ENCODE peak calls at places on chromosomes 5 and 9, in five cellular contexts. One of them, this sample, is unnamed.

GRCh38 chr9:93364734-93365426 is 86.6 kb upstream of the FAM120A start:
- DNase-seq in GM23248: no peak
- DNase-seq in fibroblast of lung: no peak
- DNase-seq in mammary epithelial cell: no peak
- DNase-seq in left ventricle myocardium inferior: no peak
- DNase-seq in this sample: no peak

GRCh38 chr5:110055301-110055700 is 365.6 kb downstream of the MAN2A1 start:
- DNase-seq in GM23248: peak
- DNase-seq in fibroblast of lung: peak
- DNase-seq in mammary epithelial cell: peak
- DNase-seq in left ventricle myocardium inferior: no peak
- DNase-seq in this sample: peak

GRCh38 chr9:124595743-124596142 is 88.5 kb upstream of the NR5A1 start:
- DNase-seq in GM23248: no peak
- DNase-seq in fibroblast of lung: no peak
- DNase-seq in mammary epithelial cell: no peak
- DNase-seq in left ventricle myocardium inferior: no peak
- DNase-seq in this sample: no peak

GRCh38 chr9:71552480-71552879 is 215.8 kb downstream of the CEMIP2 start:
- DNase-seq in GM23248: no peak
- DNase-seq in fibroblast of lung: no peak
- DNase-seq in mammary epithelial cell: no peak
- DNase-seq in left ventricle myocardium inferior: no peak
- DNase-seq in this sample: no peak

GRCh38 chr5:148230240-148230639 is 8.1 kb upstream of the MARCOL start:
- DNase-seq in GM23248: no peak
- DNase-seq in fibroblast of lung: no peak
- DNase-seq in mammary epithelial cell: no peak
- DNase-seq in left ventricle myocardium inferior: no peak
- DNase-seq in this sample: no peak

GRCh38 chr5:121630402-121630801 is 221.3 kb upstream of the FTMT start:
- DNase-seq in GM23248: peak
- DNase-seq in fibroblast of lung: peak
- DNase-seq in mammary epithelial cell: peak
- DNase-seq in left ventricle myocardium inferior: no peak
- DNase-seq in this sample: no peak

GRCh38 chr9:17031546-17031945 is 103.3 kb upstream of the CNTLN start:
- DNase-seq in GM23248: no peak
- DNase-seq in fibroblast of lung: peak
- DNase-seq in mammary epithelial cell: no peak
- DNase-seq in left ventricle myocardium inferior: no peak
- DNase-seq in this sample: no peak

GRCh38 chr9:113446323-113446740 is 17.2 kb upstream of the RGS3 start:
- DNase-seq in GM23248: peak
- DNase-seq in fibroblast of lung: peak
- DNase-seq in mammary epithelial cell: peak
- DNase-seq in left ventricle myocardium inferior: no peak
- DNase-seq in this sample: peak

GRCh38 chr5:65262094-65262493 is 219.6 kb downstream of the ADAMTS6 start:
- DNase-seq in GM23248: peak
- DNase-seq in fibroblast of lung: no peak
- DNase-seq in mammary epithelial cell: peak
- DNase-seq in left ventricle myocardium inferior: no peak
- DNase-seq in this sample: no peak

GRCh38 chr5:177310757-177311173 is 933 bp downstream of the MXD3 start:
- DNase-seq in GM23248: peak
- DNase-seq in fibroblast of lung: no peak
- DNase-seq in mammary epithelial cell: peak
- DNase-seq in left ventricle myocardium inferior: no peak
- DNase-seq in this sample: peak

GRCh38 chr5:33800221-33800950 is 91.4 kb downstream of the ADAMTS12 start:
- DNase-seq in GM23248: no peak
- DNase-seq in fibroblast of lung: peak
- DNase-seq in mammary epithelial cell: no peak
- DNase-seq in left ventricle myocardium inferior: no peak
- DNase-seq in this sample: no peak

GRCh38 chr5:10427201-10427600 is 14.5 kb upstream of the ROPN1L start:
- DNase-seq in GM23248: no peak
- DNase-seq in fibroblast of lung: no peak
- DNase-seq in mammary epithelial cell: no peak
- DNase-seq in left ventricle myocardium inferior: no peak
- DNase-seq in this sample: no peak

GRCh38 chr9:109811876-109812275 is 31.9 kb downstream of the PALM2AKAP2 start:
- DNase-seq in GM23248: no peak
- DNase-seq in fibroblast of lung: no peak
- DNase-seq in mammary epithelial cell: no peak
- DNase-seq in left ventricle myocardium inferior: no peak
- DNase-seq in this sample: no peak

GRCh38 chr5:179262126-179262920 is 82.9 kb downstream of the ADAMTS2 start:
- DNase-seq in GM23248: no peak
- DNase-seq in fibroblast of lung: no peak
- DNase-seq in mammary epithelial cell: no peak
- DNase-seq in left ventricle myocardium inferior: no peak
- DNase-seq in this sample: no peak

GRCh38 chr9:27124151-27124550 is 15.1 kb downstream of the TEK start:
- DNase-seq in GM23248: peak
- DNase-seq in fibroblast of lung: peak
- DNase-seq in mammary epithelial cell: no peak
- DNase-seq in left ventricle myocardium inferior: no peak
- DNase-seq in this sample: no peak

GRCh38 chr9:16335788-16336580 is 534.5 kb downstream of the BNC2 start:
- DNase-seq in GM23248: peak
- DNase-seq in fibroblast of lung: peak
- DNase-seq in mammary epithelial cell: peak
- DNase-seq in left ventricle myocardium inferior: peak
- DNase-seq in this sample: no peak

GRCh38 chr5:168239325-168239724 is 52.1 kb upstream of the WWC1 start:
- DNase-seq in GM23248: no peak
- DNase-seq in fibroblast of lung: no peak
- DNase-seq in mammary epithelial cell: no peak
- DNase-seq in left ventricle myocardium inferior: no peak
- DNase-seq in this sample: no peak

GRCh38 chr5:57676228-57677098 is 193.9 kb upstream of the ACTBL2 start:
- DNase-seq in GM23248: no peak
- DNase-seq in fibroblast of lung: peak
- DNase-seq in mammary epithelial cell: no peak
- DNase-seq in left ventricle myocardium inferior: no peak
- DNase-seq in this sample: no peak

GRCh38 chr5:132267166-132267739 is 9.8 kb downstream of the PDLIM4 start:
- DNase-seq in GM23248: no peak
- DNase-seq in fibroblast of lung: no peak
- DNase-seq in mammary epithelial cell: no peak
- DNase-seq in left ventricle myocardium inferior: no peak
- DNase-seq in this sample: no peak
- H3K27ac ChIP-seq in GM23248: no peak
- H3K27ac ChIP-seq in fibroblast of lung: peak
- H3K27ac ChIP-seq in mammary epithelial cell: peak
- H3K27ac ChIP-seq in left ventricle myocardium inferior: peak
- H3K27ac ChIP-seq in this sample: no peak

DNA sequence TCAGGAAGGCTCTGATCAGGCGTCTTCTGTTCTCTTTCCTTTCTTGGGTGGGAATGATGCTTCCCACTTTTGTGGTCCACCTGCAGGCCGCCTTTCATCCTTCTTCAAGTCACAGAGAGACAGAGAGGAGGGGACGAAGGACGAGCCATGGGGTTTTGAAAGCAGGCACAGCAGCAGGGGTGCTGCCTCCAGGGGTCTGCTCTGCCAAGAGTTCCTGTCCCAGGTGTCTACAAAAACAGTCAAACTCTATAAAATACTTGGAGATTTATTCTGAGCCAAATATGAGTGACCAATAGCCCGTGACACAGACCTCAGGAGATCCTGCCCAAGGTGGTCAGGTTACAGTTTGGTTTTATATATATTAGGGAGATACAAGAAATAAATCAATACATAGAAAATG is 34.5 kb upstream of the LCP2 start:
- DNase-seq in GM23248: no peak
- DNase-seq in fibroblast of lung: no peak
- DNase-seq in mammary epithelial cell: no peak
- DNase-seq in left ventricle myocardium inferior: no peak
- DNase-seq in this sample: no peak
- H3K27ac ChIP-seq in GM23248: no peak
- H3K27ac ChIP-seq in fibroblast of lung: no peak
- H3K27ac ChIP-seq in mammary epithelial cell: no peak
- H3K27ac ChIP-seq in left ventricle myocardium inferior: peak
- H3K27ac ChIP-seq in this sample: no peak

DNA sequence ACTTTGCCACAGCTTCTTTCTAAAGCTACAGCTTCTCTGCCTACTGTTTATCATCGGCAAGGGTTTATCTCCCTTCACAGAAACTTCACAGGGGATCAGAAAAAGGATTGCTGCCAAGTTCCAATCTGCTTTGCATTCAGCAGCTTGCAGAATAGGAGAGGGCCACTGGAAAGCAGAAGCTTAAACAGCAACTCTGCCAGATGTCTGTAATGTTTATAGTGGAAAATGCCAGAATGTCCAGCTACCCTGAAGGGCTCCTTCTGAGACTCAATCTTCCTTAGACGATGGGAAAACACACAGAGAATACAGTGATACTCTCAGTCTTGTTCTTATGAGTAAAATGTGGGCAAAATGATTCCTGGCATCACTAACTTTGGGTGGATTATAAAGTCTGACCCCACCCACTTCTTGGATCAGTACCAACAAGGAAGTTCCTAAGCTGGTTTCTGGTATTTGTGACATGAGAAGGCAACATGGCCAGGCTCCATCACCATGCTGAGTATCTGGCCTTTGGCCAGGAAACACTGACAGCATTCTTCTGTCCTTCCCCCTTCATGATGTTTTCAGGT is 19.0 kb downstream of the STOM start:
- DNase-seq in GM23248: peak
- DNase-seq in fibroblast of lung: peak
- DNase-seq in mammary epithelial cell: peak
- DNase-seq in left ventricle myocardium inferior: peak
- DNase-seq in this sample: no peak
- H3K27ac ChIP-seq in GM23248: peak
- H3K27ac ChIP-seq in fibroblast of lung: peak
- H3K27ac ChIP-seq in mammary epithelial cell: peak
- H3K27ac ChIP-seq in left ventricle myocardium inferior: peak
- H3K27ac ChIP-seq in this sample: no peak

GRCh38 chr5:56459394-56459793 is 226.3 kb upstream of the ANKRD55 start:
- DNase-seq in GM23248: no peak
- DNase-seq in fibroblast of lung: no peak
- DNase-seq in mammary epithelial cell: no peak
- DNase-seq in left ventricle myocardium inferior: no peak
- DNase-seq in this sample: no peak
- H3K27ac ChIP-seq in GM23248: no peak
- H3K27ac ChIP-seq in fibroblast of lung: no peak
- H3K27ac ChIP-seq in mammary epithelial cell: no peak
- H3K27ac ChIP-seq in left ventricle myocardium inferior: no peak
- H3K27ac ChIP-seq in this sample: no peak

This sample was measured in OCI-LY7.